ENCODE peak calls at places on chromosomes 7 and 10, in ten cellular contexts. S is OCI-LY7; C is cardiac fibroblast; U is hepatocyte; G is A549; X is CD8-positive, alpha-beta memory T cell; F is left ventricle myocardium inferior; D is lower lobe of right lung; I is small intestine; M is upper lobe of right lung. R is an unnamed sample.

GRCh38 chr10:103693812-103694205 is 161.6 kb downstream of the SH3PXD2A start:
- DNase-seq in M (no peak), G (no peak), I (peak), S (no peak), D (no peak), U (no peak), C (no peak), X (no peak), F (no peak), R (no peak)

GRCh38 chr10:1938317-1938716 is 201.0 kb upstream of the ADARB2 start:
- DNase-seq in X (peak), C (no peak), G (no peak), D (no peak), U (no peak), M (no peak), S (no peak), I (no peak), F (no peak), R (peak)

GRCh38 chr7:73683916-73684693 is 708 bp downstream of the BUD23 start:
- DNase-seq in I (no peak), S (no peak), D (no peak), F (no peak), U (peak), X (no peak), G (no peak), C (no peak), M (no peak), R (no peak)

GRCh38 chr10:91552706-91553105 is 80.2 kb downstream of the PPP1R3C start:
- DNase-seq in I (peak), S (no peak), X (no peak), U (peak), D (no peak), G (no peak), C (peak), M (no peak), F (peak), R (no peak)

GRCh38 chr10:83037653-83038052 is 1101.7 kb upstream of the GHITM start:
- DNase-seq in X (no peak), U (no peak), I (no peak), G (no peak), D (no peak), M (no peak), C (no peak), F (no peak), S (no peak), R (no peak)

GRCh38 chr10:110569120-110569519 is 1.6 kb downstream of the SMC3 start:
- DNase-seq in C (no peak), G (no peak), D (no peak), S (no peak), U (no peak), F (no peak), I (no peak), M (no peak), X (no peak), R (no peak)

GRCh38 chr10:76547352-76547972 is 1090.1 kb downstream of the KCNMA1 start:
- DNase-seq in I (peak), U (peak), C (peak), X (no peak), S (peak), M (peak), G (peak), F (peak), D (peak), R (peak)

GRCh38 chr10:108454793-108455192 is 1290.3 kb upstream of the SORCS1 start:
- DNase-seq in C (peak), G (no peak), D (no peak), S (no peak), X (no peak), U (no peak), F (no peak), I (no peak), M (no peak), R (no peak)

GRCh38 chr10:80515511-80515910 is 22.2 kb upstream of the SH2D4B start:
- DNase-seq in U (no peak), I (no peak), G (no peak), X (no peak), F (no peak), D (no peak), S (no peak), M (no peak), C (no peak), R (no peak)

GRCh38 chr7:50953820-50954219 is 171.1 kb upstream of the GRB10 start:
- DNase-seq in I (no peak), U (no peak), C (peak), D (no peak), M (no peak), X (no peak), F (no peak), S (no peak), G (no peak), R (no peak)

GRCh38 chr10:77961668-77962067 is 35.1 kb upstream of the DLG5 start:
- DNase-seq in M (no peak), U (no peak), S (no peak), G (no peak), C (no peak), I (no peak), F (no peak), X (no peak), D (no peak), R (peak)

GRCh38 chr7:115146148-115146547 is 224.3 kb downstream of the MDFIC start:
- DNase-seq in D (no peak), M (no peak), G (no peak), F (no peak), X (no peak), S (no peak), U (peak), C (no peak), I (no peak), R (no peak)

GRCh38 chr10:124000792-124001201 is 92.6 kb downstream of the CHST15 start:
- DNase-seq in G (no peak), I (no peak), C (peak), M (peak), D (no peak), X (no peak), F (no peak), S (no peak), U (no peak), R (no peak)

GRCh38 chr7:131893627-131894345 is 337.4 kb upstream of the PODXL start:
- DNase-seq in M (no peak), C (no peak), U (no peak), S (no peak), D (no peak), F (no peak), G (no peak), I (no peak), X (no peak), R (no peak)

GRCh38 chr10:78173360-78174020 is 139.8 kb downstream of the RPS24 start:
- DNase-seq in X (no peak), S (no peak), G (no peak), U (no peak), C (no peak), D (peak), F (no peak), I (no peak), M (peak), R (no peak)

GRCh38 chr10:71939861-71940474 is 24.2 kb upstream of the CHST3 start:
- DNase-seq in S (no peak), F (no peak), M (no peak), U (no peak), I (no peak), G (no peak), X (no peak), D (no peak), C (no peak), R (no peak)

GRCh38 chr7:33152087-33152486 is 22.7 kb downstream of the BBS9 start:
- DNase-seq in I (no peak), S (no peak), X (no peak), M (no peak), F (no peak), D (no peak), C (no peak), G (no peak), U (no peak), R (no peak)

GRCh38 chr10:29030855-29031254 is 258.0 kb upstream of the LYZL1 start:
- DNase-seq in I (no peak), M (no peak), G (no peak), F (no peak), C (peak), X (no peak), S (no peak), U (no peak), D (no peak), R (no peak)

GRCh38 chr10:47277352-47278151 is 22.4 kb upstream of the GDF10 start:
- DNase-seq in I (peak), X (peak), U (no peak), F (no peak), D (no peak), M (no peak), S (no peak), G (no peak), C (no peak), R (peak)

GRCh38 chr10:119313645-119314044 is 106.3 kb downstream of the GRK5 start:
- DNase-seq in M (no peak), C (no peak), S (no peak), X (peak), D (no peak), G (no peak), I (no peak), F (no peak), U (no peak), R (peak)

GRCh38 chr7:20114463-20114862 is 102.7 kb downstream of the MACC1 start:
- DNase-seq in X (no peak), U (peak), C (peak), I (no peak), G (no peak), D (no peak), S (peak), M (no peak), F (no peak), R (no peak)

DNA sequence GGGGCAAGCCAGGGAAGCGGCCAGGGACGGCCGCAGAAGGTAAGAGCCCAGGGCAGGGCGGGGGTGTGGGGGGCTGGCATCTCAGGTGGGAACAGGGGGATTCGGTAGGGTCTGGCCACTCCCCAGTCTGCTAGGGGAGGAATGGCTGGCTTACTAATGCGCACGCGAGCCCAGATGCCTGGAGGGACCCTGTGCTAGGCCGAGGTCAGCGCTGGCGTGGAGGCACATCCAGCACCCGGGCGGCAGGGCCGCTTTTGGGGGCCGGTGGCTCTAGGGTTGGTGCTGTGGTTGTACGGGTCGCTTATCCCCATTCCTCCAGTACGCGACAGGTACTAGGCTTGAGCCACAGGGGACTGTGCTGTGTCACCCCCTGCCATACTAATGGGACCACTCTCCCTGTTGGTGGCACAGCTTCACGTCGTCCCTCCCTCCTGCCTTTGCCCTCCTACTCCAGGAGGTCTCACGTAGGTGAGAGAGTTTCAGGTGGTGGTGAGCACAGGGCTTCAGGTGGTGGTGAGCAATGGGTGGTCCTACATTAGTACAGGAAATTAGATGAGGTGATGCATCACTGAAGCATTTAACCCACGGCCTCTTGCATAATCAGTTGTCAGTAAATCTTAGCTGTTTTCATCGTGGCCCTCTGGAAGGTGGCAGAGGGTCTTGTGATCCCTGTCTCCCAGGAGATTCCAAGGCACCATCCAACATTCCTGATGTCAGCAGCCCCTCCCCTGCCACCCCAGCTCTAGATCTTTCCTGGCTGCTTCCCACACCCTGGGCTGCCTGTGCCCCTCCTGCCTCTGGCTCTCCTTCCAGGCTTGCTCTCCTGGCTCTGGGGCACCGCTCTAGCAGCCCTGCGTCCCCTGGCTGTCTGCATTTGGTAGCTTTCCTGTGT is 981 bp downstream of the AEBP1 start:
- DNase-seq in M (no peak), F (no peak), G (no peak), C (peak), I (no peak), D (no peak), U (peak), X (peak), S (no peak), R (no peak)
- H3K4me3 ChIP-seq in M (peak), F (peak), G (no peak), C (peak), I (peak), D (peak), U (peak), X (peak), S (peak), R (peak)

DNA sequence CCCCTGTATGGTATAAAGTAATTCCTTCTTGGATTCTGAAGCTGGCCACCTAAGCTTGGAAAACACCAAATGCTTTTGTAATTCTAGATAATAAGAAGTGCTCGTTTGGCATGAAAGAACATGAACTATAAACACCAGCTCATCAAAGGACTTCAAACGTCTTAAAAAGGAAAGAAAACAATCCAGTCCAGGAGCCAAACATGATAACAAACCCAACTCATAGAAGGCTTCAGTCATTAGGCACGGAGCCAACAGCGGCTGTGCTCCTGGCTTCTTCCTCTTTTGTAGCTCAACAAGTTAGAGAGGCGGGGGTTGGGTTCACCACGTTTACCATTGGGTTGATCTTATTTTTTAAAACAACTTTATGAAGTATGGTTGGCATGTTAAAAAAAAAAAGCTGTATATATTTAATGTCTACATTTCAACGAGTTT is 56.4 kb upstream of the ECHDC3 start:
- DNase-seq in C (peak), S (peak), X (peak), G (no peak), F (peak), M (peak), D (peak), U (peak), I (peak), R (peak)
- H3K4me3 ChIP-seq in C (no peak), S (peak), X (peak), G (no peak), F (peak), M (no peak), D (peak), U (no peak), I (no peak), R (no peak)

GRCh38 chr10:100744980-100745881 is at the start of gene PAX2:
- DNase-seq in F (no peak), S (no peak), I (no peak), C (no peak), G (peak), X (no peak), U (no peak), M (no peak), D (no peak), R (no peak)
- H3K4me3 ChIP-seq in F (peak), S (no peak), I (no peak), C (no peak), G (peak), X (no peak), U (no peak), M (peak), D (peak), R (no peak)

GRCh38 chr7:26637610-26638009 is 226.8 kb downstream of the SKAP2 start:
- DNase-seq in X (no peak), G (no peak), F (no peak), I (no peak), S (no peak), C (no peak), U (no peak), M (no peak), D (no peak), R (no peak)
- H3K4me3 ChIP-seq in X (no peak), G (no peak), F (no peak), I (no peak), S (no peak), C (no peak), U (no peak), M (no peak), D (no peak), R (no peak)

R was measured in DND-41.